ENCODE peak calls at places on chromosomes 11 and 22, in six cellular contexts. One of them, this sample, is unnamed.

GRCh38 chr11:69403556-69404215 is 77.8 kb upstream of the LINC01488 start:
- DNase-seq in GM12878: no peak
- DNase-seq in ovary: no peak
- DNase-seq in ascending aorta: no peak
- DNase-seq in cardiac muscle cell: no peak
- DNase-seq in body of pancreas: no peak
- DNase-seq in this sample: no peak

GRCh38 chr11:71150859-71151258 is 101.5 kb downstream of the SHANK2 start:
- DNase-seq in ascending aorta: no peak
- DNase-seq in cardiac muscle cell: no peak
- DNase-seq in GM12878: no peak
- DNase-seq in ovary: no peak
- DNase-seq in body of pancreas: no peak
- DNase-seq in this sample: no peak

GRCh38 chr22:50206599-50206998 is 5.8 kb downstream of the SELENOO start:
- DNase-seq in ovary: peak; percentile 48
- DNase-seq in cardiac muscle cell: no peak
- DNase-seq in body of pancreas: peak; percentile 19
- DNase-seq in ascending aorta: no peak
- DNase-seq in GM12878: no peak
- DNase-seq in this sample: no peak

GRCh38 chr11:2788751-2789140 is 89.0 kb upstream of the KCNQ1OT1 start:
- DNase-seq in ascending aorta: no peak
- DNase-seq in ovary: no peak
- DNase-seq in body of pancreas: peak; percentile 3
- DNase-seq in cardiac muscle cell: no peak
- DNase-seq in GM12878: no peak
- DNase-seq in this sample: no peak

GRCh38 chr22:23762866-23763578 is at the start of gene C22orf15:
- DNase-seq in body of pancreas: no peak
- DNase-seq in cardiac muscle cell: peak; percentile 66
- DNase-seq in ovary: no peak
- DNase-seq in GM12878: no peak
- DNase-seq in ascending aorta: no peak
- DNase-seq in this sample: no peak

GRCh38 chr11:11010624-11011127 is 152.8 kb upstream of the ZBED5 start:
- DNase-seq in ascending aorta: no peak
- DNase-seq in GM12878: no peak
- DNase-seq in ovary: no peak
- DNase-seq in cardiac muscle cell: no peak
- DNase-seq in body of pancreas: peak; percentile 38
- DNase-seq in this sample: no peak

GRCh38 chr11:8744423-8744822 is 61.8 kb downstream of the RPL27A start:
- DNase-seq in body of pancreas: no peak
- DNase-seq in cardiac muscle cell: no peak
- DNase-seq in ascending aorta: no peak
- DNase-seq in GM12878: no peak
- DNase-seq in ovary: no peak
- DNase-seq in this sample: no peak

GRCh38 chr22:27768027-27768640 is 33.4 kb downstream of the MN1 start:
- DNase-seq in body of pancreas: no peak
- DNase-seq in GM12878: no peak
- DNase-seq in ascending aorta: no peak
- DNase-seq in ovary: no peak
- DNase-seq in cardiac muscle cell: no peak
- DNase-seq in this sample: no peak

GRCh38 chr22:43148581-43148980 is 2.8 kb upstream of the TSPO start:
- DNase-seq in ovary: no peak
- DNase-seq in GM12878: no peak
- DNase-seq in ascending aorta: no peak
- DNase-seq in body of pancreas: no peak
- DNase-seq in cardiac muscle cell: no peak
- DNase-seq in this sample: no peak

GRCh38 chr11:41461057-41461681 is 1.7 kb upstream of the LRRC4C start:
- DNase-seq in body of pancreas: no peak
- DNase-seq in ovary: no peak
- DNase-seq in ascending aorta: no peak
- DNase-seq in GM12878: no peak
- DNase-seq in cardiac muscle cell: peak; percentile 11
- DNase-seq in this sample: no peak

GRCh38 chr11:64120951-64121569 is 44.9 kb downstream of the MACROD1 start:
- DNase-seq in GM12878: no peak
- DNase-seq in ovary: no peak
- DNase-seq in body of pancreas: no peak
- DNase-seq in ascending aorta: no peak
- DNase-seq in cardiac muscle cell: peak; percentile 9
- DNase-seq in this sample: no peak

GRCh38 chr11:61460474-61460881 is 30.6 kb downstream of the SDHAF2 start:
- DNase-seq in ovary: no peak
- DNase-seq in cardiac muscle cell: peak; percentile 15
- DNase-seq in body of pancreas: no peak
- DNase-seq in GM12878: no peak
- DNase-seq in ascending aorta: no peak
- DNase-seq in this sample: no peak

GRCh38 chr11:61460986-61461385 is 31.1 kb downstream of the SDHAF2 start:
- DNase-seq in cardiac muscle cell: no peak
- DNase-seq in GM12878: no peak
- DNase-seq in ovary: no peak
- DNase-seq in body of pancreas: no peak
- DNase-seq in ascending aorta: no peak
- DNase-seq in this sample: no peak
- TF ChIP-seq CTCF in cardiac muscle cell: peak; percentile 11
- TF ChIP-seq CTCF in GM12878: no peak
- TF ChIP-seq CTCF in ovary: no peak
- TF ChIP-seq CTCF in body of pancreas: no peak
- TF ChIP-seq CTCF in ascending aorta: no peak
- TF ChIP-seq CTCF in this sample: no peak

GRCh38 chr22:20728523-20729190 is 45.3 kb upstream of the SERPIND1 start:
- DNase-seq in cardiac muscle cell: no peak
- DNase-seq in body of pancreas: no peak
- DNase-seq in ovary: no peak
- DNase-seq in ascending aorta: no peak
- DNase-seq in GM12878: no peak
- DNase-seq in this sample: no peak
- H3K36me3 ChIP-seq in cardiac muscle cell: peaks cover 21% of the 10 kb centered on the region
- H3K36me3 ChIP-seq in body of pancreas: peaks cover 22% of the 10 kb centered on the region
- H3K36me3 ChIP-seq in ovary: no peaks in the 10 kb centered on the region
- H3K36me3 ChIP-seq in ascending aorta: peaks cover 63% of the 10 kb centered on the region
- H3K36me3 ChIP-seq in GM12878: peaks cover 7% of the 10 kb centered on the region
- H3K36me3 ChIP-seq in this sample: peaks cover 20% of the 10 kb centered on the region

DNA sequence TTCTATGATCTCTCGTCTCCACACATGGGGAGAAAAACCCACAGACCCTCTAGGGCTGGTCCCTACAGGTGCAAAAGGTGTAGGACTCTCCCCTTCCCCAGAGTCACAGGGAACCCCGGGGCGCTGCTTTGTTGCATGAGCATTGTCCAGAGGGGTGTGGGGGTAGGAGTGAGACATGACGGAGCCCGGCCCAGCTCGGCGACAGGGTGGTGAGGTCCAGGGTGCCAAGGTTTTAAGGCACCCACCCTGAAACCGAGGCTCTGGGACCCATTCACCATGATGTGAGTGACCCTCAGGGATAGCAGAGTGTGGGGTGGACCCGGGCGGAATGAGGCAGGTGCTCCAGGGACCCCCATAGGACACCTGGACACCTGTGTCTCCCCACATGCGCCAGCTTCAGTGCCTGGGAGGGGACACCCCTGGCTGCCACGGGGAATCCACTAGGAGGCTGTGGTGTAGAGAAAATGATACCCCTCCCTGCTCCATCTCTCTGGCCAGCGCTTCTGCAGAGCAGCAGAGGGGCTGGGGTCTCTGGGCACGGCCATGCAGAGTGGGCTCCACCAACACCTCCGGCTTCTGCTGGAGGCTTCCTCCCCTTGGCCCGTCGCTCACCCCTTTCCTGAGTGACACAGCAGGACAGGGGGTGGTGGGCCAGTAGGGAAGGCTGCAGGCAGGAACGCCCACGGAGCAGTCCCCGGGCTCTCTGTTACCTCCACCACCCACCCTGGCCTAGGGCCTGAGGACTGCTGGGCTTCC is 15.2 kb downstream of the KRTAP5-5 start:
- DNase-seq in ovary: no peak
- DNase-seq in cardiac muscle cell: no peak
- DNase-seq in ascending aorta: no peak
- DNase-seq in GM12878: no peak
- DNase-seq in body of pancreas: no peak
- DNase-seq in this sample: no peak
- H3K27me3 ChIP-seq in ovary: no peaks in the 10 kb centered on the region
- H3K27me3 ChIP-seq in cardiac muscle cell: no peaks in the 10 kb centered on the region
- H3K27me3 ChIP-seq in ascending aorta: no peaks in the 10 kb centered on the region
- H3K27me3 ChIP-seq in GM12878: no peaks in the 10 kb centered on the region
- H3K27me3 ChIP-seq in body of pancreas: no peaks in the 10 kb centered on the region
- H3K27me3 ChIP-seq in this sample: peaks cover 58% of the 10 kb centered on the region

GRCh38 chr22:49068861-49069260 is 758.8 kb downstream of the BRD1 start:
- DNase-seq in GM12878: no peak
- DNase-seq in ovary: no peak
- DNase-seq in body of pancreas: no peak
- DNase-seq in cardiac muscle cell: no peak
- DNase-seq in ascending aorta: no peak
- DNase-seq in this sample: no peak
- TF ChIP-seq CTCF in GM12878: no peak
- TF ChIP-seq CTCF in ovary: no peak
- TF ChIP-seq CTCF in body of pancreas: no peak
- TF ChIP-seq CTCF in cardiac muscle cell: no peak
- TF ChIP-seq CTCF in ascending aorta: no peak
- TF ChIP-seq CTCF in this sample: no peak

DNA sequence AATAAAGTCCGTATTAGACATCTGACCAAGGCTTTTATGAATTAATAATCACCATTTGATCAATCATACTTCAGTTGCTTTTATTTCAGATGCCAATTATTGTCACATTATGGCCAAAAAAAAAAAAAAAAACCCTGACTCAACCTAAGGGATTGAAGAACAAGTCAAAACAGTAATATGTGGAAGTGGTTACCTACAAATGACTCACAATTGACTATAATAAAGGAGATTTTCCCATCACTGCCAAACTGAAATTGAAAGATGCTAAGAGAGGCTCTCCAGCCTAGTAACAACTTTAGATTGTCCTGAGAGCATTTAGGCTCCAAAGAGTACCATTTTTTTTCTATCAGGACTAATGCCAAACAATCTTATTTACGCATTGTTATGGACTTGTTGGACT is 35.2 kb downstream of the SOX6 start:
- DNase-seq in GM12878: no peak
- DNase-seq in cardiac muscle cell: no peak
- DNase-seq in body of pancreas: no peak
- DNase-seq in ovary: no peak
- DNase-seq in ascending aorta: no peak
- DNase-seq in this sample: no peak
- H3K36me3 ChIP-seq in GM12878: no peaks in the 10 kb centered on the region
- H3K36me3 ChIP-seq in cardiac muscle cell: no peaks in the 10 kb centered on the region
- H3K36me3 ChIP-seq in body of pancreas: no peaks in the 10 kb centered on the region
- H3K36me3 ChIP-seq in ovary: no peaks in the 10 kb centered on the region
- H3K36me3 ChIP-seq in ascending aorta: no peaks in the 10 kb centered on the region
- H3K36me3 ChIP-seq in this sample: no peaks in the 10 kb centered on the region

GRCh38 chr11:115284766-115285165 is 219.4 kb downstream of the CADM1 start:
- DNase-seq in ovary: no peak
- DNase-seq in body of pancreas: no peak
- DNase-seq in ascending aorta: no peak
- DNase-seq in GM12878: no peak
- DNase-seq in cardiac muscle cell: no peak
- DNase-seq in this sample: no peak

GRCh38 chr11:115290479-115291390 is 213.5 kb downstream of the CADM1 start:
- DNase-seq in ascending aorta: no peak
- DNase-seq in ovary: no peak
- DNase-seq in cardiac muscle cell: no peak
- DNase-seq in GM12878: no peak
- DNase-seq in body of pancreas: no peak
- DNase-seq in this sample: no peak

GRCh38 chr11:115291391-115291744 is 212.8 kb downstream of the CADM1 start:
- DNase-seq in GM12878: no peak
- DNase-seq in ovary: no peak
- DNase-seq in cardiac muscle cell: no peak
- DNase-seq in body of pancreas: no peak
- DNase-seq in ascending aorta: no peak
- DNase-seq in this sample: no peak

GRCh38 chr11:115287266-115287665 is 216.9 kb downstream of the CADM1 start:
- DNase-seq in body of pancreas: no peak
- DNase-seq in cardiac muscle cell: no peak
- DNase-seq in GM12878: no peak
- DNase-seq in ovary: no peak
- DNase-seq in ascending aorta: no peak
- DNase-seq in this sample: no peak

DNA sequence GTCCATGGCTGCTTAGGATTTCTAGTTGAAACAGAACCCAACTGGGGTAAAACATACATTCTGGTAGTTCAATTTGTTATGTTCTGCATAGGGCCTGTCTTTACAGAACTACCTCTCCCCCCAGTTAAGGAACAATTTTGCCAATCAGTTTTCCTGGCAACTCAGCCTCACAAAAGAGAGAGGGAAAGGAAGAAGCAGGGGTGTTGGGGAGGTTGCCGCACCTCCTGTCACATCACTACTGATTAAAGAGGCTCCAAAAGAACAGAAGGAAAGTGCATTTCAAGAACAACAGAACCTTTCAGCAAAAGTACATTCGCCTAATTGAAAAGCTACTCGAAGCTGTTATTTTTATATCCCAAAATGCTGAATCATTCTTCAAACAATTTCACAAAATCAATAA is 217.6 kb downstream of the CADM1 start:
- DNase-seq in ovary: no peak
- DNase-seq in GM12878: no peak
- DNase-seq in ascending aorta: no peak
- DNase-seq in cardiac muscle cell: no peak
- DNase-seq in body of pancreas: no peak
- DNase-seq in this sample: no peak
- H3K27me3 ChIP-seq in ovary: no peaks in the 10 kb centered on the region
- H3K27me3 ChIP-seq in GM12878: no peaks in the 10 kb centered on the region
- H3K27me3 ChIP-seq in ascending aorta: no peaks in the 10 kb centered on the region
- H3K27me3 ChIP-seq in cardiac muscle cell: no peaks in the 10 kb centered on the region
- H3K27me3 ChIP-seq in body of pancreas: no peaks in the 10 kb centered on the region
- H3K27me3 ChIP-seq in this sample: no peaks in the 10 kb centered on the region

DNA sequence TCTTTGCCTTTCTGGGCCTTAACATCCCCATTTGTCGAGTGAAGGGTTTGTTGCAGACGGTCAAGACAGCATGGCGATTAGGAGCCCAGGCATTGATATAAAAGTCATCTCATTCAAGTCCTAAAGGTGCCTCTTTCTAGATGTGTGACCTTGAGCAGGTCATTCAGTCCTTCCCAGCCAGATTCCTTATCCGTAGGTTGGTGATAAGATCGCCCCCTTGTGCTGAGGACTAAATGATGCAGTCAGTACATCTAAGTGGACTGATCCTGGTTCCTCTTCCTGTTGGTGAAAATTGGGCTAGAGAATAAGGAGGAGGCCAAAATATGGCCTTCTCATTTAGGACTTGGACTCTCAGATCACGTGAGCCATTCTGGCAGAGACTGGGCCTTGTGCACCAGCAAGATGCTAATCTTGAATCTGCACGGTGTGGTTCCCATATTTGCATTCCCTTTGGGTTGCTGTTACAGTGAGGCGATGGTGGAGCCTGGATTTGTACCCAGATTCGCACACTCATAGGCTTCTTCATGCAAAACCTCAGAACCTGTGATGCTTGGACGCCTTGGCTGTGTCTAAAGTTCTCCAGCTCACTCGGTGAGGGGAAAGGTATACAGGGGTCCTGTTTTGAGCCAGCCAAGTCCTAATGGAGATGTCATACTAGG is 156.8 kb downstream of the MYO18B start:
- DNase-seq in ascending aorta: no peak
- DNase-seq in body of pancreas: no peak
- DNase-seq in ovary: no peak
- DNase-seq in GM12878: no peak
- DNase-seq in cardiac muscle cell: no peak
- DNase-seq in this sample: no peak
- TF ChIP-seq CTCF in ascending aorta: no peak
- TF ChIP-seq CTCF in body of pancreas: no peak
- TF ChIP-seq CTCF in ovary: no peak
- TF ChIP-seq CTCF in GM12878: peak; percentile 29
- TF ChIP-seq CTCF in cardiac muscle cell: no peak
- TF ChIP-seq CTCF in this sample: no peak

GRCh38 chr22:28793976-28794584 is 6.3 kb downstream of the XBP1 start:
- DNase-seq in ovary: no peak
- DNase-seq in GM12878: no peak
- DNase-seq in ascending aorta: no peak
- DNase-seq in body of pancreas: no peak
- DNase-seq in cardiac muscle cell: no peak
- DNase-seq in this sample: no peak
- H3K36me3 ChIP-seq in ovary: no peaks in the 10 kb centered on the region
- H3K36me3 ChIP-seq in GM12878: peaks cover 26% of the 10 kb centered on the region
- H3K36me3 ChIP-seq in ascending aorta: peaks cover 48% of the 10 kb centered on the region
- H3K36me3 ChIP-seq in body of pancreas: peaks cover 16% of the 10 kb centered on the region
- H3K36me3 ChIP-seq in cardiac muscle cell: peaks cover 38% of the 10 kb centered on the region
- H3K36me3 ChIP-seq in this sample: peaks cover 19% of the 10 kb centered on the region